ENCODE peak calls at places on chromosomes 2 and 18, in six cellular contexts. N is stimulated activated CD8-positive, alpha-beta memory T cell treated with anti-CD3 and anti-CD28 coated beads, Interleukin-2, amount 100 ng/mL, for 1 hour; W is H7; R is sciatic nerve; Z is skeletal muscle cell; A is MCF 10A. V is an unnamed sample.

GRCh38 chr2:165369131-165369935 is 100.2 kb upstream of the CSRNP3 start:
- DNase-seq in N (no peak), W (no peak), R (no peak), Z (no peak), A (peak; percentile 35), V (no peak)

GRCh38 chr2:231181848-231182247 is 16.6 kb upstream of the ARMC9 start:
- DNase-seq in N (no peak), W (no peak), R (no peak), Z (no peak), A (peak; percentile 68), V (peak; percentile 96)

GRCh38 chr2:71700041-71700879 is 246.9 kb downstream of the DYSF start:
- DNase-seq in N (no peak), W (peak; percentile 73), R (peak; percentile 48), Z (no peak), A (no peak), V (no peak)

GRCh38 chr2:21019000-21019677 is 24.7 kb downstream of the APOB start:
- DNase-seq in N (no peak), W (no peak), R (no peak), Z (no peak), A (no peak), V (no peak)

GRCh38 chr2:211027976-211028375 is 471.6 kb downstream of the CPS1 start:
- DNase-seq in N (no peak), W (no peak), R (no peak), Z (no peak), A (no peak), V (no peak)

GRCh38 chr2:14903709-14904374 is 271.3 kb downstream of the LRATD1 start:
- DNase-seq in N (no peak), W (peak; percentile 88), R (no peak), Z (no peak), A (peak; percentile 74), V (no peak)

GRCh38 chr2:20350105-20350712 is 435 bp downstream of the PUM2 start:
- DNase-seq in N (peak; percentile 13), W (peak; percentile 91), R (peak; percentile 72), Z (no peak), A (peak; percentile 55), V (no peak)

GRCh38 chr2:42446503-42447271 is 47.1 kb downstream of the KCNG3 start:
- DNase-seq in N (no peak), W (no peak), R (no peak), Z (no peak), A (no peak), V (no peak)

GRCh38 chr2:133489641-133490411 is 78.4 kb downstream of the NCKAP5 start:
- DNase-seq in N (no peak), W (no peak), R (peak; percentile 82), Z (peak; percentile 31), A (peak; percentile 4), V (no peak)

GRCh38 chr2:59176737-59177136 is 935.6 kb upstream of the FANCL start:
- DNase-seq in N (no peak), W (no peak), R (no peak), Z (no peak), A (peak; percentile 17), V (no peak)

GRCh38 chr2:118095610-118096009 is 7.3 kb downstream of the INSIG2 start:
- DNase-seq in N (no peak), W (no peak), R (no peak), Z (peak; percentile 75), A (peak; percentile 13), V (peak; percentile 43)

GRCh38 chr2:236241181-236242056 is 22.8 kb downstream of the ASB18 start:
- DNase-seq in N (no peak), W (no peak), R (no peak), Z (no peak), A (no peak), V (no peak)

GRCh38 chr2:122022531-122022930 is 267.1 kb downstream of the TSN start:
- DNase-seq in N (no peak), W (no peak), R (no peak), Z (no peak), A (no peak), V (no peak)

GRCh38 chr2:128277961-128278681 is 40.5 kb downstream of the HS6ST1 start:
- DNase-seq in N (no peak), W (no peak), R (peak; percentile 40), Z (no peak), A (no peak), V (no peak)

GRCh38 chr2:38600242-38600891 is 2.4 kb downstream of the HNRNPLL start:
- DNase-seq in N (no peak), W (peak; percentile 24), R (no peak), Z (no peak), A (peak; percentile 36), V (peak; percentile 49)

GRCh38 chr2:126507425-126507867 is 148.5 kb upstream of the GYPC start:
- DNase-seq in N (no peak), W (no peak), R (no peak), Z (no peak), A (no peak), V (peak; percentile 6)

GRCh38 chr2:41038408-41038807 is 586.5 kb upstream of the SLC8A1 start:
- DNase-seq in N (no peak), W (no peak), R (no peak), Z (peak; percentile 7), A (peak; percentile 11), V (peak; percentile 43)

GRCh38 chr18:74485860-74486849 is 10.0 kb upstream of the CNDP2 start:
- DNase-seq in N (no peak), W (no peak), R (no peak), Z (no peak), A (no peak), V (peak; percentile 43)

GRCh38 chr18:36685580-36685979 is 143.2 kb downstream of the TPGS2 start:
- DNase-seq in N (no peak), W (no peak), R (no peak), Z (no peak), A (no peak), V (no peak)

GRCh38 chr2:136291871-136292270 is 173.9 kb upstream of the CXCR4 start:
- DNase-seq in N (no peak), W (no peak), R (no peak), Z (no peak), A (no peak), V (no peak)

GRCh38 chr2:45820048-45820447 is 168.6 kb downstream of the PRKCE start:
- DNase-seq in N (no peak), W (no peak), R (no peak), Z (no peak), A (no peak), V (no peak)

GRCh38 chr2:111919362-111919761 is 21.0 kb downstream of the MERTK start:
- DNase-seq in N (no peak), W (peak; percentile 70), R (no peak), Z (no peak), A (no peak), V (no peak)

GRCh38 chr2:45316576-45317338 is 294.3 kb downstream of the SRBD1 start:
- DNase-seq in N (no peak), W (no peak), R (no peak), Z (no peak), A (no peak), V (no peak)

GRCh38 chr2:101754613-101755012 is 57.1 kb downstream of the MAP4K4 start:
- DNase-seq in N (no peak), W (no peak), R (no peak), Z (no peak), A (peak; percentile 46), V (peak; percentile 73)

GRCh38 chr2:206452750-206453149 is 9.4 kb downstream of the ADAM23 start:
- DNase-seq in N (no peak), W (no peak), R (no peak), Z (no peak), A (peak; percentile 34), V (peak; percentile 56)

GRCh38 chr2:85239102-85239501 is 88.7 kb downstream of the TGOLN2 start:
- DNase-seq in N (no peak), W (peak; percentile 57), R (no peak), Z (no peak), A (no peak), V (no peak)

GRCh38 chr2:228700638-228701037 is 519.2 kb upstream of the SPHKAP start:
- DNase-seq in N (no peak), W (no peak), R (no peak), Z (peak; percentile 28), A (peak; percentile 57), V (peak; percentile 82)

GRCh38 chr2:69087912-69088240 is 74.9 kb downstream of the ANTXR1 start:
- DNase-seq in N (no peak), W (no peak), R (no peak), Z (no peak), A (peak; percentile 4), V (peak; percentile 33)

GRCh38 chr2:235634435-235635152 is 140.8 kb downstream of the AGAP1 start:
- DNase-seq in N (no peak), W (no peak), R (no peak), Z (no peak), A (no peak), V (peak; percentile 59)

GRCh38 chr2:75954761-75955160 is 244.0 kb upstream of the GCFC2 start:
- DNase-seq in N (no peak), W (no peak), R (no peak), Z (no peak), A (no peak), V (no peak)

GRCh38 chr2:134593500-134593899 is 125.3 kb downstream of the TMEM163 start:
- DNase-seq in N (no peak), W (no peak), R (no peak), Z (no peak), A (no peak), V (no peak)

GRCh38 chr2:214652473-214652872 is 157.0 kb downstream of the BARD1 start:
- DNase-seq in N (no peak), W (no peak), R (no peak), Z (no peak), A (no peak), V (no peak)

GRCh38 chr2:55734726-55735125 is 41.1 kb upstream of the PNPT1 start:
- DNase-seq in N (no peak), W (no peak), R (no peak), Z (no peak), A (no peak), V (no peak)

GRCh38 chr18:21741511-21742322 is 1.1 kb downstream of the MIB1 start:
- DNase-seq in N (no peak), W (no peak), R (peak; percentile 68), Z (no peak), A (peak; percentile 27), V (peak; percentile 43)

GRCh38 chr18:51666717-51667320 is 469.3 kb upstream of the MEX3C start:
- DNase-seq in N (no peak), W (no peak), R (peak; percentile 64), Z (no peak), A (peak; percentile 47), V (no peak)

GRCh38 chr2:185618630-185619029 is 120.0 kb upstream of the FSIP2 start:
- DNase-seq in N (no peak), W (no peak), R (no peak), Z (peak; percentile 41), A (peak; percentile 13), V (peak; percentile 19)

GRCh38 chr18:27206411-27206810 is 21.3 kb upstream of the CHST9 start:
- DNase-seq in N (no peak), W (no peak), R (no peak), Z (no peak), A (no peak), V (no peak)

GRCh38 chr18:75378674-75379315 is 48.7 kb downstream of the SMIM21 start:
- DNase-seq in N (no peak), W (peak; percentile 71), R (no peak), Z (no peak), A (no peak), V (no peak)

GRCh38 chr2:234869969-234870368 is 81.8 kb upstream of the SH3BP4 start:
- DNase-seq in N (no peak), W (no peak), R (no peak), Z (no peak), A (no peak), V (no peak)